ENCODE peak calls at places on chromosomes 12 and 14, in seven cellular contexts. Z is pancreas, T is left lung, L is thoracic aorta, Q is body of pancreas, A is uterus, F is cardiac muscle cell. V is an unnamed sample. For H3K36me3 and H3K9me3, the result is how much of the 10 kb centered on the place peaks cover.

GRCh38 chr14:20440882-20441281 is 4.9 kb upstream of the KLHL33 start:
- DNase-seq in Z (no peak), T (no peak), A (no peak), F (no peak), L (no peak), Q (no peak), V (no peak)

GRCh38 chr14:65958664-65959562 is 527.3 kb upstream of the CCDC196 start:
- DNase-seq in Z (no peak), Q (no peak), F (peak), A (no peak), L (no peak), T (no peak), V (no peak)

GRCh38 chr14:50383618-50384225 is 13.0 kb downstream of the CDKL1 start:
- DNase-seq in Q (peak), Z (no peak), F (peak), A (no peak), L (no peak), T (no peak), V (no peak)

GRCh38 chr14:21100931-21101330 is at the start of gene TMEM253:
- DNase-seq in Q (no peak), Z (no peak), F (no peak), A (no peak), T (no peak), L (no peak), V (peak)

GRCh38 chr12:13197526-13198141 is 1.1 kb downstream of the EMP1 start:
- DNase-seq in Z (no peak), T (no peak), A (peak), Q (peak), F (peak), L (no peak), V (no peak)

GRCh38 chr12:42589465-42590323 is at the start of gene PRICKLE1:
- DNase-seq in Z (peak), F (peak), A (peak), T (no peak), Q (peak), L (no peak), V (peak)

GRCh38 chr14:94132285-94132887 is 3.0 kb upstream of the IFI27L2 start:
- DNase-seq in L (no peak), Q (peak), F (peak), Z (peak), T (no peak), A (no peak), V (peak)

GRCh38 chr14:103594265-103594664 is 31.5 kb downstream of the COA8 start:
- DNase-seq in A (peak), T (no peak), Q (peak), L (no peak), F (peak), Z (peak), V (no peak)

GRCh38 chr14:79201545-79202247 is 1009.6 kb downstream of the DIO2 start:
- DNase-seq in L (no peak), Z (no peak), F (no peak), A (no peak), Q (no peak), T (no peak), V (no peak)

DNA sequence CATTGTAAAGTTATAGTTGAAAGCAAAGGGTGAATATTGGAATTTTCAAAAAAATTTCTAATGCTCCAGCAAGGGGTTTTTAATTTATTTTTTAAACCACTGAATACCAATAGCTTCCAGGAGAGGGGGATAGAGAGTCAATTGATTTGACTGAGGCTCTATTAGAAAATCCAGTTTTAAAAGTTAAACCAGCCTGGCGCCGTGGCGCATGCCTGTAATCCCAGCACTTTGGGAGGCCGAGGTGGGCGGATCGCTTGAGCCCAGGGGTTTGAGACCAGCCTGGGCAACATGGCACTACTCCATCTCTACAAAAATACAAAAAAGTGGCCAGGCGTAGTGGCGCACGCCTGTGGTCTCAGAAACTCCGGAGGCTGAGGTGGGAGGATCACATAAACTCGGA is 150.1 kb downstream of the SLC38A4 start:
- DNase-seq in A (peak), F (peak), L (no peak), T (no peak), Z (no peak), Q (peak), V (no peak)
- TF ChIP-seq CTCF in A (peak), F (peak), L (peak), T (peak), Z (peak), Q (peak), V (peak)

GRCh38 chr12:57741413-57741789 is 2.9 kb upstream of the AGAP2 start:
- DNase-seq in F (no peak), Z (no peak), L (no peak), Q (no peak), A (no peak), T (no peak), V (no peak)
- H3K36me3 ChIP-seq in F (under half), Z (under half), L (under half), Q (under half), A (under half), T (under half), V (under half)

DNA sequence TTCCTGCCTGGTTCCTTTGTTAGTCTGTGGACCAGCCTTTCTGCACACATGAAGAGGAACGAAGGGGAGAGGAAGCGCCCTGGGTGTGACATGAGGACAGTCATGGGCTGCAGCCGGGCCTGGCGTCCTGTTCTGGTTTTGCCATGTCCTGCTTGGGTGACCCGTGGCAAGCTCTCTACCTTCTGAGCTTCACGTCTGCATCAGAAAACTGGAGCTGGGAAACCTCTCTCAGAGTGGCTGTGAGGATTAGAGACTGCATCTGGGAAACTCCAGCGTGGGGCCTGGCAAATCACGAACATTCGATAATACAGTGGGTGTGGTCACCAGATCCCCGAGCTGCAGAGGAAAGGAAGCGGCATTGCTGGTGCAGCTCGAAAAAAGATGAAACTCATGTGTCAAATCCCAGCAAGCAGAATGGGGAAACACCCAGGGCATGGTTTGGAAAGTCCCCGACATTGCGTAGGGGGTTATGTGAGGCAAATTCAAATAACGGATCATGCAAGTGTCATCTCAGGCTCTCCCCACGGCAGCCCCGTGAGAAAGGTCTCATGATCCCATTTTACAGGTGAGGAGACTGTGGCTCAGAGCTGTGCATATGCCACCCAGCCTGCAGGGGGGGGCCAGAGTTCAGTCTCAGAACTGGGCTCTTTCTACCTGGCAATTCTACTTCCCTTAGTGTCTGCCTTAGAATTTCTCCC is 98.2 kb upstream of the VRK1 start:
- DNase-seq in L (no peak), A (no peak), T (no peak), Q (no peak), Z (no peak), F (no peak), V (no peak)
- H3K9me3 ChIP-seq in L (under half), A (under half), T (under half), Q (under half), Z (under half), F (under half), V (under half)

GRCh38 chr14:40983604-40984003 is 623.1 kb upstream of the LRFN5 start:
- DNase-seq in T (no peak), A (no peak), L (no peak), Q (no peak), F (peak), Z (no peak), V (no peak)
- TF ChIP-seq CTCF in T (no peak), A (no peak), L (no peak), Q (no peak), F (no peak), Z (no peak), V (no peak)

GRCh38 chr12:96297504-96297903 is 102.7 kb downstream of the CDK17 start:
- DNase-seq in F (no peak), L (no peak), T (no peak), Z (no peak), A (no peak), Q (no peak), V (no peak)
- H3K36me3 ChIP-seq in F (under half), L (under half), T (under half), Z (under half), A (under half), Q (under half), V (under half)